ENCODE peak calls at places on chromosomes 7 and 10, in nine cellular contexts. P is heart left ventricle, K is thyroid gland, T is IMR-90, F is adrenal gland, L is suprapubic skin, D is stomach, O is prostate gland, A is breast epithelium. H is an unnamed sample.

GRCh38 chr7:99693427-99694200 is 13.8 kb upstream of the CYP3A5 start:
- DNase-seq in P (no peak), K (peak; percentile 54), T (no peak), F (no peak), L (no peak), D (peak; percentile 66), O (no peak), A (no peak), H (peak; percentile 77)

GRCh38 chr10:118045154-118045841 is 1.4 kb downstream of the RAB11FIP2 start:
- DNase-seq in P (no peak), K (no peak), T (no peak), F (no peak), L (no peak), D (no peak), O (no peak), A (no peak), H (no peak)

GRCh38 chr10:98599032-98599610 is 152.4 kb upstream of the HPS1 start:
- DNase-seq in P (no peak), K (no peak), T (no peak), F (no peak), L (no peak), D (no peak), O (no peak), A (no peak), H (no peak)

GRCh38 chr10:70367195-70367796 is 15.1 kb downstream of the LRRC20 start:
- DNase-seq in P (no peak), K (no peak), T (peak; percentile 94), F (no peak), L (no peak), D (no peak), O (no peak), A (no peak), H (no peak)

GRCh38 chr7:99312316-99313203 is 13.1 kb upstream of the ARPC1A start:
- DNase-seq in P (peak; percentile 64), K (peak; percentile 65), T (peak; percentile 52), F (peak; percentile 82), L (no peak), D (peak; percentile 83), O (peak; percentile 66), A (peak; percentile 52), H (peak; percentile 77)

GRCh38 chr10:77325233-77325537 is 312.4 kb downstream of the KCNMA1 start:
- DNase-seq in P (no peak), K (no peak), T (no peak), F (no peak), L (no peak), D (peak; percentile 68), O (peak; percentile 14), A (peak; percentile 31), H (peak; percentile 32)

GRCh38 chr10:119511828-119512515 is 30.5 kb downstream of the RGS10 start:
- DNase-seq in P (no peak), K (peak; percentile 44), T (no peak), F (no peak), L (no peak), D (no peak), O (no peak), A (no peak), H (no peak)

GRCh38 chr7:70355591-70356323 is 757.5 kb downstream of the AUTS2 start:
- DNase-seq in P (no peak), K (no peak), T (no peak), F (no peak), L (no peak), D (no peak), O (no peak), A (no peak), H (no peak)

GRCh38 chr7:80609732-80610131 is 28.7 kb upstream of the CD36 start:
- DNase-seq in P (no peak), K (no peak), T (no peak), F (no peak), L (no peak), D (no peak), O (no peak), A (no peak), H (no peak)

GRCh38 chr7:80614911-80615310 is 23.5 kb upstream of the CD36 start:
- DNase-seq in P (no peak), K (no peak), T (peak; percentile 42), F (peak; percentile 43), L (no peak), D (no peak), O (no peak), A (no peak), H (no peak)

GRCh38 chr7:80611353-80611752 is 27.1 kb upstream of the CD36 start:
- DNase-seq in P (no peak), K (no peak), T (no peak), F (no peak), L (no peak), D (no peak), O (no peak), A (no peak), H (no peak)

GRCh38 chr7:80613519-80613918 is 24.9 kb upstream of the CD36 start:
- DNase-seq in P (no peak), K (no peak), T (no peak), F (no peak), L (no peak), D (no peak), O (no peak), A (no peak), H (no peak)

DNA sequence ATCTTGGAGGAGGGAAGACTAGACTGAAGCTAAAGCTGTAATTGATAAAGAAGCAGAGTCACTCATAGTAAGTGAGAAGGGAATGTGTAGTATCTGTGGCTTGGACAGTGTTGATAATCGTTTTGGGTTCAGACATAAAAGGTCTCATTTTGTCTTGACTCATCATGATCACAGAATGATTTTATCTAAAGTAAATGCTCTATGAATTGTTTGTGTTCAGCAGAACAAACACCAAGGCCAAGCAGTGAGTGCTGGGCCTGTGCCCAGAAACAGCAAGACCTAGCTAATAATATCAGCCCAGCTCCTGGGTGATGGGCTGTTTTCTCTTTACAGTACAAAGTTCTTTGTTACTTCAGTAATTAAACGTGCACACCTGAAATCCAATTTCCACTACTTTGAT is 26.7 kb upstream of the CD36 start:
- DNase-seq in P (peak; percentile 76), K (peak; percentile 78), T (peak; percentile 86), F (peak; percentile 92), L (no peak), D (peak; percentile 83), O (peak; percentile 75), A (no peak), H (peak; percentile 75)
- H3K27ac ChIP-seq in P (peak overlapping the region; percentile 81), K (peak overlapping the region; percentile 25), T (no peak overlapping the region), F (no peak overlapping the region), L (no peak overlapping the region), D (no peak overlapping the region), O (peak overlapping the region; percentile 30), A (peak overlapping the region; percentile 45), H (no peak overlapping the region)

GRCh38 chr10:6134099-6134880 is 45.5 kb downstream of the RBM17 start:
- DNase-seq in P (no peak), K (no peak), T (no peak), F (no peak), L (peak; percentile 57), D (no peak), O (no peak), A (no peak), H (no peak)

GRCh38 chr10:6138456-6138855 is 49.6 kb downstream of the RBM17 start:
- DNase-seq in P (no peak), K (no peak), T (no peak), F (no peak), L (peak; percentile 29), D (no peak), O (no peak), A (no peak), H (no peak)

GRCh38 chr10:6135589-6136168 is 46.8 kb downstream of the RBM17 start:
- DNase-seq in P (no peak), K (no peak), T (no peak), F (no peak), L (no peak), D (no peak), O (no peak), A (no peak), H (no peak)

GRCh38 chr10:6135039-6135438 is 46.2 kb downstream of the RBM17 start:
- DNase-seq in P (no peak), K (no peak), T (no peak), F (no peak), L (no peak), D (no peak), O (no peak), A (no peak), H (no peak)

GRCh38 chr10:6136215-6137201 is 47.7 kb downstream of the RBM17 start:
- DNase-seq in P (no peak), K (no peak), T (peak; percentile 86), F (no peak), L (peak; percentile 65), D (no peak), O (no peak), A (no peak), H (no peak)
- TF ChIP-seq POLR2A in P (no peak), K (no peak), T (peak; percentile 42), F (no peak), L (no peak), D (no peak), O (no peak), A (no peak), H (no peak)

GRCh38 chr10:13529714-13529973 is 830 bp upstream of the BEND7 start:
- DNase-seq in P (no peak), K (no peak), T (no peak), F (no peak), L (no peak), D (no peak), O (no peak), A (no peak), H (no peak)

GRCh38 chr10:13527864-13528137 is 1.0 kb downstream of the BEND7 start:
- DNase-seq in P (no peak), K (no peak), T (no peak), F (no peak), L (no peak), D (no peak), O (no peak), A (no peak), H (no peak)

GRCh38 chr10:13526952-13527863 is 1.6 kb downstream of the BEND7 start:
- DNase-seq in P (no peak), K (no peak), T (peak; percentile 72), F (no peak), L (no peak), D (no peak), O (no peak), A (no peak), H (peak; percentile 14)

GRCh38 chr10:13528138-13528874 is 508 bp downstream of the BEND7 start:
- DNase-seq in P (peak; percentile 18), K (peak; percentile 28), T (no peak), F (peak; percentile 31), L (no peak), D (peak; percentile 36), O (peak; percentile 6), A (no peak), H (peak; percentile 26)

GRCh38 chr10:13528875-13529713 is at the start of gene BEND7:
- DNase-seq in P (peak; percentile 54), K (peak; percentile 70), T (peak; percentile 16), F (peak; percentile 44), L (no peak), D (peak; percentile 60), O (no peak), A (no peak), H (peak; percentile 50)
- H3K4me3 ChIP-seq in P (peak within 1 kb of the TSS; percentile 44), K (peak within 1 kb of the TSS; percentile 86), T (peak within 1 kb of the TSS; percentile 57), F (peak within 1 kb of the TSS; percentile 76), L (peak within 1 kb of the TSS; percentile 60), D (peak within 1 kb of the TSS; percentile 62), O (peak within 1 kb of the TSS; percentile 53), A (peak within 1 kb of the TSS; percentile 94), H (peak within 1 kb of the TSS; percentile 62)

DNA sequence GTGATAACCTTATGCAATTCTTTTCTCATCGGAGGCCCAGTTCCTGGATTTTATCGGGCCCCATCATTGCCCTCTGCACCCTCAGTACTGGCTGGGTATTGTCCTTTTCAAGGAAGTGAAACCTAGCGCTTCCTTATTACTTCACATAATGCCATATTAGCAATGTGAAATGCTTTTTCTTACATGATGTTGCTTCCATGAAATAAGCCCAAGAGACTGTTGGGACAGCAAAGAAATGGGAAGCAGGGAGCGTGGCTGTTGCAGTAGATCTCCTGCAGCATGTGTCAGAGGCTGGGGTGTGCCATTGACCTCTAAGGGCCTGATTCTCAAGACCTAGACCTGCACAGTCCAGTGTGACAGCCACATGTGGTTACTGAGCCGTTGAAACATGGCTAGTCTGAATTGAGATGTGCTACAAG is 8.1 kb downstream of the CHN2 start:
- DNase-seq in P (no peak), K (no peak), T (no peak), F (peak; percentile 51), L (no peak), D (no peak), O (no peak), A (no peak), H (no peak)
- H3K27ac ChIP-seq in P (no peak overlapping the region), K (no peak overlapping the region), T (no peak overlapping the region), F (no peak overlapping the region), L (no peak overlapping the region), D (no peak overlapping the region), O (no peak overlapping the region), A (no peak overlapping the region), H (no peak overlapping the region)